ENCODE peak calls at places on chromosomes 5 and 9, in seven cellular contexts. D is A549; G is SW480; Y is left lobe of liver; A is stimulated activated CD8-positive, alpha-beta memory T cell treated with anti-CD3 and anti-CD28 coated beads, Interleukin-15, amount 100 ng/mL, for 4 hours; I is activated T-cell treated with anti-CD3 and anti-CD28 coated beads, Interleukin-2, amount 50 U/mL, for 72 hours; P is AG04450. O is an unnamed sample.

GRCh38 chr9:121376214-121376830 is 6.3 kb upstream of the STOM start:
- DNase-seq in I (no peak), P (no peak), G (no peak), D (no peak), A (no peak), Y (no peak), O (peak; percentile 36)

GRCh38 chr5:157476699-157477408 is 16.8 kb downstream of the NIPAL4 start:
- DNase-seq in Y (no peak), D (peak; percentile 78), A (no peak), I (peak; percentile 33), P (peak; percentile 37), G (peak; percentile 76), O (peak; percentile 81)

GRCh38 chr9:127567898-127568617 is 44.0 kb upstream of the STXBP1 start:
- DNase-seq in Y (no peak), G (no peak), D (no peak), P (no peak), I (no peak), A (no peak), O (no peak)

GRCh38 chr5:156913719-156914370 is 49.2 kb downstream of the TIMD4 start:
- DNase-seq in A (no peak), I (peak; percentile 32), G (no peak), D (no peak), Y (no peak), P (no peak), O (no peak)

GRCh38 chr9:134789168-134789567 is 91.4 kb upstream of the FCN2 start:
- DNase-seq in P (no peak), A (no peak), G (no peak), I (no peak), D (no peak), Y (no peak), O (no peak)

GRCh38 chr5:85488295-85488694 is 1103.6 kb upstream of the EDIL3 start:
- DNase-seq in Y (no peak), I (no peak), G (no peak), P (no peak), A (no peak), D (no peak), O (no peak)

GRCh38 chr5:132776077-132776931 is 735 bp downstream of the SEPTIN8 start:
- DNase-seq in A (no peak), I (peak; percentile 4), G (peak; percentile 42), D (peak; percentile 33), Y (no peak), P (no peak), O (peak; percentile 25)

GRCh38 chr9:36813149-36813548 is 220.9 kb downstream of the PAX5 start:
- DNase-seq in P (no peak), Y (peak; percentile 72), A (no peak), D (no peak), G (no peak), I (no peak), O (no peak)

GRCh38 chr9:2677927-2678889 is 39.1 kb upstream of the KCNV2 start:
- DNase-seq in P (no peak), Y (no peak), D (no peak), I (no peak), G (no peak), A (no peak), O (no peak)

GRCh38 chr9:81566074-81566698 is 123.2 kb downstream of the TLE1 start:
- DNase-seq in Y (no peak), D (no peak), I (no peak), P (no peak), G (no peak), A (no peak), O (no peak)

GRCh38 chr5:137347865-137348264 is 151.3 kb downstream of the SPOCK1 start:
- DNase-seq in G (no peak), A (no peak), I (no peak), P (no peak), D (no peak), Y (peak; percentile 58), O (no peak)

GRCh38 chr5:172943906-172944305 is 15.3 kb upstream of the RPL26L1 start:
- DNase-seq in P (no peak), D (no peak), I (no peak), A (no peak), Y (no peak), G (no peak), O (no peak)

GRCh38 chr9:98191615-98192502 is 578 bp downstream of the CORO2A start:
- DNase-seq in P (no peak), A (no peak), G (no peak), I (peak; percentile 36), Y (peak; percentile 62), D (no peak), O (no peak)

GRCh38 chr9:121773286-121773953 is 122.0 kb downstream of the DAB2IP start:
- DNase-seq in I (no peak), P (no peak), A (no peak), Y (no peak), D (no peak), G (no peak), O (no peak)

GRCh38 chr5:69467442-69468225 is 25.0 kb upstream of the OCLN start:
- DNase-seq in G (no peak), D (no peak), P (no peak), A (no peak), I (no peak), Y (no peak), O (no peak)

GRCh38 chr5:168798065-168799023 is 219.2 kb upstream of the PANK3 start:
- DNase-seq in D (no peak), P (no peak), Y (no peak), I (peak; percentile 40), A (no peak), G (no peak), O (peak; percentile 5)

GRCh38 chr9:37926737-37927590 is 23.0 kb upstream of the SLC25A51 start:
- DNase-seq in A (no peak), P (no peak), D (no peak), I (no peak), Y (no peak), G (no peak), O (no peak)

GRCh38 chr9:92728831-92729734 is 35.5 kb downstream of the BICD2 start:
- DNase-seq in G (no peak), P (no peak), Y (peak; percentile 44), I (no peak), D (no peak), A (no peak), O (peak; percentile 52)

GRCh38 chr5:168007286-168007685 is 284.2 kb upstream of the WWC1 start:
- DNase-seq in A (no peak), P (no peak), Y (no peak), I (no peak), D (no peak), G (no peak), O (no peak)

GRCh38 chr9:71858812-71859211 is 52.2 kb downstream of the ABHD17B start:
- DNase-seq in G (no peak), P (no peak), D (no peak), Y (no peak), I (no peak), A (no peak), O (no peak)